ENCODE peak calls at places on chromosomes 4 and X, in nine cellular contexts. A, M, S, O, E, U, B, N and T are unnamed samples.

GRCh38 chr4:55409468-55410171 is 13.9 kb downstream of the TMEM165 start:
- DNase-seq in O (peak), U (no peak), N (peak), M (no peak), A (peak), S (no peak), E (no peak), B (no peak), T (peak)

GRCh38 chr4:20639346-20639745 is 60.9 kb upstream of the PACRGL start:
- DNase-seq in A (no peak), B (no peak), U (no peak), S (no peak), M (no peak), N (no peak), E (no peak), O (no peak), T (no peak)

GRCh38 chr4:87019898-87020297 is 85.1 kb downstream of the AFF1 start:
- DNase-seq in N (no peak), B (no peak), M (no peak), S (no peak), A (no peak), O (no peak), E (no peak), U (no peak), T (no peak)

GRCh38 chrX:31590581-31591113 is 518.8 kb upstream of the FTHL17 start:
- DNase-seq in M (no peak), B (no peak), E (no peak), O (peak), N (peak), A (peak), U (no peak), S (peak), T (no peak)

GRCh38 chr4:6859543-6859942 is 50.1 kb upstream of the TBC1D14 start:
- DNase-seq in B (no peak), N (no peak), U (no peak), O (no peak), E (no peak), M (no peak), S (no peak), A (no peak), T (no peak)

GRCh38 chrX:65866146-65866545 is 173.7 kb downstream of the VSIG4 start:
- DNase-seq in N (no peak), U (no peak), M (no peak), B (no peak), E (no peak), S (no peak), O (no peak), A (no peak), T (no peak)

GRCh38 chr4:70425306-70425705 is 27.6 kb downstream of the OPRPN start:
- DNase-seq in B (no peak), U (no peak), O (no peak), A (no peak), M (no peak), N (no peak), S (no peak), E (no peak), T (no peak)

GRCh38 chr4:153014460-153014859 is 78.3 kb downstream of the FHDC1 start:
- DNase-seq in E (no peak), S (no peak), O (peak), U (no peak), N (peak), B (no peak), A (no peak), M (no peak), T (peak)

GRCh38 chr4:28774344-28774743 is 1913.7 kb downstream of the STIM2 start:
- DNase-seq in O (no peak), N (no peak), U (no peak), A (no peak), E (no peak), B (no peak), S (no peak), M (no peak), T (no peak)

GRCh38 chrX:136199365-136199764 is 51.8 kb downstream of the MAP7D3 start:
- DNase-seq in M (no peak), U (no peak), O (no peak), B (no peak), E (no peak), N (peak), A (peak), S (peak), T (no peak)

GRCh38 chr4:150150545-150151156 is 72.4 kb downstream of the DCLK2 start:
- DNase-seq in B (no peak), A (no peak), O (no peak), U (no peak), N (no peak), E (no peak), M (no peak), S (no peak), T (no peak)

GRCh38 chr4:89878611-89879010 is 16.0 kb upstream of the MMRN1 start:
- DNase-seq in M (no peak), S (no peak), A (peak), O (peak), N (no peak), E (no peak), U (no peak), B (no peak), T (no peak)

GRCh38 chr4:38676986-38677385 is 13.0 kb downstream of the KLF3 start:
- DNase-seq in B (no peak), S (no peak), A (no peak), M (no peak), E (no peak), O (no peak), N (no peak), U (no peak), T (no peak)

DNA sequence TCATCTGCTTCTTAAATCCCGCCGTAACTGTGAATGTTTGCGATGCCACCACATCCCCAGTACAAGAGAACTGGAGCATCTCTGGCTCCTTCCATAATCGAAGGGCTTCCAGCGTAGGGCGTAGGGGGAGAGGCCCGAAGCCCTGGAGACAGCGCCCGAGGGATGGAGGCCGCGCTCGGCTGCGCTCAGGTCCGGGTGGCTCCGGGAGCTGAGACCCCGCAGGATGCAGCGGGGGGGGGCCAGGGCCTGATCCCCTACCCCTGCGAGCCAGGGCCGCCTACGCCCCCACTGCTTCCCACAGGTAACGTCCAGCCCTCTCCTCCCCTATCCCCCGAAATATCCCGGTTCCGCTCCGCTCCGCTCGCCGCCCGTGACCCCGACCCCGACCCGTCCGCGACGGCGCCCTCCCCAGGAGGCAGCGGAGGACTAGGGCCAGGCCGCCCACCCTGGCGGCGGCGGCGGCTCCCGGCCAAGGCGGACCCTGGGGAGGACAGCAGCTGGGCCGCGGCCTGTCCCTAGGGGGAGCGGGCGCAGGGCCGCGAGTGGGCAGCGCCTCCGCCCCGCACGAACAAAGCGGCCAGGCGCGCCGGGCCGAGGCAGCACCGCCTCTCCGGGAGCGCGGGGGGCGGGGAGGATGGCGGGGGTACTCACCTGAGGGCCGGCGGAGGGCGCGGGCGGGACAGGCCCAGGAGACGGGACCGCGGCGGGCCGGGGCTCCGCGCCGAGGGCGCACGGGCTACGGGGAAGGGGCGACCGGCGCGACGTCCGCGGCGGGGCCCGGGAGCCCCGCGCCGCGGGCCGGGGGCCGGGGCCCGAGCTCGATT is 720 bp downstream of the WDFY3 start:
- DNase-seq in M (peak), B (peak), S (peak), U (peak), O (peak), A (no peak), E (peak), N (peak), T (peak)
- TF ChIP-seq CTCF in M (no peak), B (peak), S (peak), U (no peak), O (no peak), A (no peak), E (no peak), N (no peak), T (no peak)

GRCh38 chr4:148648599-148648998 is 206.4 kb upstream of the NR3C2 start:
- DNase-seq in O (no peak), B (no peak), M (no peak), N (no peak), S (no peak), A (no peak), U (no peak), E (no peak), T (no peak)

GRCh38 chr4:148654131-148654530 is 211.9 kb upstream of the NR3C2 start:
- DNase-seq in A (no peak), M (no peak), E (no peak), O (no peak), B (no peak), S (no peak), U (no peak), N (no peak), T (no peak)

GRCh38 chr4:148651991-148652390 is 209.8 kb upstream of the NR3C2 start:
- DNase-seq in B (no peak), S (no peak), U (no peak), A (no peak), N (no peak), O (no peak), M (no peak), E (no peak), T (no peak)

GRCh38 chr4:148653681-148654080 is 211.5 kb upstream of the NR3C2 start:
- DNase-seq in B (no peak), A (no peak), U (no peak), O (peak), M (no peak), E (no peak), S (no peak), N (no peak), T (no peak)

GRCh38 chr4:148649669-148650331 is 207.6 kb upstream of the NR3C2 start:
- DNase-seq in U (no peak), O (peak), B (no peak), E (no peak), S (peak), M (no peak), A (no peak), N (peak), T (no peak)
- TF ChIP-seq CTCF in U (no peak), O (no peak), B (no peak), E (no peak), S (no peak), M (no peak), A (no peak), N (no peak), T (no peak)

GRCh38 chrX:21174439-21174838 is 199.8 kb upstream of the CNKSR2 start:
- DNase-seq in B (no peak), E (no peak), U (no peak), N (no peak), S (no peak), M (no peak), A (no peak), O (no peak), T (no peak)

GRCh38 chrX:21166302-21166982 is 207.8 kb upstream of the CNKSR2 start:
- DNase-seq in E (no peak), O (peak), S (no peak), U (peak), B (no peak), M (no peak), A (peak), N (peak), T (no peak)

GRCh38 chrX:21167028-21167427 is 207.2 kb upstream of the CNKSR2 start:
- DNase-seq in O (no peak), A (no peak), S (no peak), U (no peak), B (no peak), N (no peak), E (no peak), M (no peak), T (no peak)

DNA sequence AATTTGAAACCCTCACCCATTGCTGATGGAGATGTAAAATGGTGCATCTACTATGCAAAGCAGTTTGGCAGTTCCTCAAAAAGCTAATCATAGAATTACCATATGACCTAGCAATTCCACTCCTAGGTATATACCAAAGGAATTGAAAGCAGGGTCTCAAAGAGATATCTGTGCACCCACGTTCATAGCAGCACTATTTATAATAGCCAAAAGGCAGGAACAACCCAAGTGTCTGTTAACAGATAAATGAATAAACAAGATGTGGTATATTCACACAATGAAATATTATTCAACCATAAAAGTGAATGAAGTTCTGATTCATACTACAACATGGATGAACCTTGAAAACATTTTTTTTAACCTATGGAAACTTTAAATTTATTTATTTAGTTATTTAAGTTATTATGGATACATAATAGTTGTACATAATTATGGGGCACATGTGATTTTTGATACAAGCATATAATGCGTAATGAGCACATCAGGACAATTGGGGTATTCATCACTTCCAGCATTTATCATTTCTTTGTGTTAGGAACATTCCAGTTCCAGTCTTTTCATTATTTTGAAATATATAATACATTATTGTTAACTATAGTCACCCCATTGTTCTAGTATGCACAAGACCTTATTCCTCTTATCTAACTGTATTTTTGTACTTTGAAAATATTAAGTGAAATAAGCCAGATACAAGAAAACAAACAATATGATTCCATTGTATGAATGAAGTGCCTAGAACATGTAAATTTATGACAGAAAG is 205.6 kb upstream of the CNKSR2 start:
- DNase-seq in B (no peak), M (no peak), O (no peak), A (no peak), N (no peak), E (no peak), S (no peak), U (no peak), T (no peak)
- TF ChIP-seq CTCF in B (no peak), M (no peak), O (no peak), A (no peak), N (no peak), E (no peak), S (no peak), U (no peak), T (no peak)

GRCh38 chr4:25246680-25247611 is 13.1 kb downstream of the PI4K2B start:
- DNase-seq in O (no peak), A (no peak), E (no peak), N (no peak), M (no peak), B (no peak), U (no peak), S (no peak), T (no peak)
- TF ChIP-seq CTCF in O (no peak), A (no peak), E (no peak), N (no peak), M (no peak), B (no peak), U (no peak), S (no peak), T (no peak)